ENCODE peak calls at places on chromosomes 3 and 15, in five cellular contexts. J, Z, Y, Q and D are unnamed samples.

GRCh38 chr3:30017882-30018281 is 588.5 kb upstream of the TGFBR2 start:
- DNase-seq in J (no peak), Y (no peak), Z (no peak), Q (no peak), D (no peak)

GRCh38 chr3:139655880-139656279 is 21.9 kb downstream of the NMNAT3 start:
- DNase-seq in J (no peak), Z (peak; percentile 6), Y (no peak), Q (no peak), D (no peak)

GRCh38 chr3:191327526-191327925 is 1.7 kb upstream of the CCDC50 start:
- DNase-seq in Q (no peak), Z (no peak), Y (no peak), J (no peak), D (no peak)

GRCh38 chr3:66592061-66592875 is 91.4 kb upstream of the LRIG1 start:
- DNase-seq in J (no peak), Y (no peak), Q (no peak), Z (no peak), D (no peak)

GRCh38 chr3:52220380-52221026 is 4.9 kb downstream of the TLR9 start:
- DNase-seq in J (peak; percentile 62), Z (peak; percentile 49), Q (peak; percentile 93), Y (peak; percentile 90), D (peak; percentile 87)

GRCh38 chr3:10753964-10754363 is 62.1 kb upstream of the SLC6A11 start:
- DNase-seq in J (no peak), Z (peak; percentile 18), Y (no peak), Q (no peak), D (no peak)

GRCh38 chr15:52247481-52247880 is 48.1 kb downstream of the MYO5C start:
- DNase-seq in Z (no peak), Q (no peak), J (no peak), Y (no peak), D (no peak)

GRCh38 chr15:20644026-20644425 is 102.4 kb upstream of the GOLGA6L6 start:
- DNase-seq in Z (no peak), Q (no peak), Y (no peak), J (no peak), D (no peak)

GRCh38 chr15:33561967-33562366 is 251.2 kb downstream of the RYR3 start:
- DNase-seq in J (no peak), Y (no peak), Z (no peak), Q (no peak), D (no peak)

GRCh38 chr15:41231536-41231935 is 468 bp downstream of the CHP1 start:
- DNase-seq in Q (no peak), J (no peak), Y (no peak), Z (no peak), D (no peak)

GRCh38 chr15:80246425-80246894 is 5.6 kb downstream of the CTXND1 start:
- DNase-seq in Y (peak; percentile 55), Z (peak; percentile 89), Q (no peak), J (no peak), D (peak; percentile 50)

GRCh38 chr3:119294402-119294888 is 262 bp downstream of the ARHGAP31 start:
- DNase-seq in Y (peak; percentile 74), J (peak; percentile 32), Z (no peak), Q (no peak), D (peak; percentile 68)

GRCh38 chr3:186365202-186365974 is 3.4 kb upstream of the DGKG start:
- DNase-seq in Y (peak; percentile 76), Z (no peak), J (no peak), Q (no peak), D (no peak)

GRCh38 chr3:65350786-65351476 is 663.1 kb upstream of the ADAMTS9 start:
- DNase-seq in J (no peak), Q (no peak), Z (no peak), Y (no peak), D (no peak)

GRCh38 chr3:149487598-149488197 is 13.2 kb downstream of the TM4SF4 start:
- DNase-seq in Z (no peak), J (peak; percentile 62), Q (no peak), Y (no peak), D (no peak)

GRCh38 chr15:88529021-88529630 is 17.4 kb downstream of the DET1 start:
- DNase-seq in Q (no peak), Z (no peak), Y (no peak), J (no peak), D (no peak)

GRCh38 chr3:81744366-81744765 is 17.1 kb downstream of the GBE1 start:
- DNase-seq in Y (no peak), Q (no peak), Z (peak; percentile 37), J (peak; percentile 83), D (no peak)

GRCh38 chr15:56869573-56869972 is 48.9 kb upstream of the TCF12 start:
- DNase-seq in J (peak; percentile 61), Z (no peak), Q (peak; percentile 27), Y (peak; percentile 72), D (peak; percentile 36)

GRCh38 chr15:71437919-71438318 is 322.6 kb downstream of the THSD4 start:
- DNase-seq in Z (no peak), Q (no peak), J (peak; percentile 72), Y (no peak), D (no peak)

GRCh38 chr15:58501636-58502178 is 69.9 kb downstream of the LIPC start:
- DNase-seq in Z (no peak), Y (no peak), Q (no peak), J (no peak), D (no peak)

GRCh38 chr3:1971780-1972179 is 126.9 kb upstream of the CNTN4 start:
- DNase-seq in J (no peak), Q (no peak), Y (no peak), Z (no peak), D (no peak)

GRCh38 chr15:31392761-31393401 is 66.2 kb downstream of the KLF13 start:
- DNase-seq in J (no peak), Q (no peak), Z (no peak), Y (peak; percentile 73), D (peak; percentile 56)

GRCh38 chr3:72100062-72100511 is 315.1 kb upstream of the PROK2 start:
- DNase-seq in Q (peak; percentile 37), Z (no peak), Y (peak; percentile 66), J (no peak), D (no peak)

GRCh38 chr3:13416002-13416793 is 3.9 kb downstream of the NUP210 start:
- DNase-seq in J (peak; percentile 11), Y (no peak), Q (no peak), Z (no peak), D (no peak)

GRCh38 chr3:77325702-77326101 is 285.8 kb downstream of the ROBO2 start:
- DNase-seq in Z (no peak), Y (no peak), J (no peak), Q (no peak), D (no peak)

GRCh38 chr15:52256366-52256765 is 39.2 kb downstream of the MYO5C start:
- DNase-seq in Q (peak; percentile 76), Z (peak; percentile 45), J (peak; percentile 80), Y (peak; percentile 82), D (peak; percentile 74)

GRCh38 chr3:62542185-62542584 is 168.8 kb upstream of the FEZF2 start:
- DNase-seq in Z (no peak), Y (no peak), Q (no peak), J (no peak), D (no peak)
- TF ChIP-seq EP300 in Z (no peak), Y (no peak), Q (no peak), J (no peak), D (no peak)

GRCh38 chr3:99634881-99635280 is 3.5 kb upstream of the COL8A1 start:
- DNase-seq in Q (no peak), Z (no peak), J (no peak), Y (no peak), D (no peak)

GRCh38 chr3:99633887-99634558 is 4.4 kb upstream of the COL8A1 start:
- DNase-seq in J (no peak), Q (no peak), Z (no peak), Y (no peak), D (no peak)

GRCh38 chr3:99637381-99638111 is 848 bp upstream of the COL8A1 start:
- DNase-seq in Z (no peak), Y (no peak), J (no peak), Q (peak; percentile 3), D (no peak)

GRCh38 chr3:99637041-99637380 is 1.4 kb upstream of the COL8A1 start:
- DNase-seq in Q (no peak), Y (no peak), Z (no peak), J (no peak), D (no peak)

DNA sequence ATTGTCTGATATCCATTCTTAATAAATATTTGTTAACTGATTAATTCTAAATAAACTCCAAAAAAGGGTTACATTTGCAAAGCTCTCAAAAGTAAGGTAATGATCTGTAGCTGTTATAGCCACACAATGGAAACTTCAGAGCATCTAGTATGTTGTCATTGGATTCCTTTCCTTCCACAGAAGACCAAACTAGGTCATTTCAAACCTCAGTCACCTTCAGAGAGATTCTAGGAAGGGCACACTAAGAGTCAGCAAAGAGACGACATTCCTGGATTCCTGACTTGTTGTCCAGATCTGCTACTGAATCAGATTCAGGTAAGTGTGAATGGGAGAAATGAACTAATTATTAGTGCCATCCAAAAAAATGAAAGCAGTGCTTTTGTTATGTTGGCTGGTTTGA is 3.0 kb upstream of the COL8A1 start:
- DNase-seq in J (no peak), Q (no peak), Y (no peak), Z (no peak), D (no peak)
- H3K4me3 ChIP-seq in J (no peak overlapping the region), Q (no peak overlapping the region), Y (no peak overlapping the region), Z (no peak overlapping the region), D (no peak overlapping the region)

GRCh38 chr15:40137011-40137906 is 23.6 kb upstream of the BUB1B start:
- DNase-seq in Y (no peak), J (no peak), Z (no peak), Q (no peak), D (no peak)

GRCh38 chr15:40142428-40142827 is 18.4 kb upstream of the BUB1B start:
- DNase-seq in Q (no peak), Y (no peak), J (no peak), Z (no peak), D (no peak)

GRCh38 chr15:40133544-40133943 is 24.9 kb upstream of the BMF start:
- DNase-seq in J (no peak), Z (no peak), Y (no peak), Q (no peak), D (no peak)

GRCh38 chr15:40136470-40136869 is 24.4 kb upstream of the BUB1B start:
- DNase-seq in Z (no peak), J (no peak), Y (no peak), Q (no peak), D (no peak)

GRCh38 chr15:40137907-40138570 is 22.8 kb upstream of the BUB1B start:
- DNase-seq in Y (no peak), J (no peak), Z (no peak), Q (no peak), D (no peak)
- TF ChIP-seq EP300 in Y (no peak), J (no peak), Z (no peak), Q (no peak), D (no peak)

DNA sequence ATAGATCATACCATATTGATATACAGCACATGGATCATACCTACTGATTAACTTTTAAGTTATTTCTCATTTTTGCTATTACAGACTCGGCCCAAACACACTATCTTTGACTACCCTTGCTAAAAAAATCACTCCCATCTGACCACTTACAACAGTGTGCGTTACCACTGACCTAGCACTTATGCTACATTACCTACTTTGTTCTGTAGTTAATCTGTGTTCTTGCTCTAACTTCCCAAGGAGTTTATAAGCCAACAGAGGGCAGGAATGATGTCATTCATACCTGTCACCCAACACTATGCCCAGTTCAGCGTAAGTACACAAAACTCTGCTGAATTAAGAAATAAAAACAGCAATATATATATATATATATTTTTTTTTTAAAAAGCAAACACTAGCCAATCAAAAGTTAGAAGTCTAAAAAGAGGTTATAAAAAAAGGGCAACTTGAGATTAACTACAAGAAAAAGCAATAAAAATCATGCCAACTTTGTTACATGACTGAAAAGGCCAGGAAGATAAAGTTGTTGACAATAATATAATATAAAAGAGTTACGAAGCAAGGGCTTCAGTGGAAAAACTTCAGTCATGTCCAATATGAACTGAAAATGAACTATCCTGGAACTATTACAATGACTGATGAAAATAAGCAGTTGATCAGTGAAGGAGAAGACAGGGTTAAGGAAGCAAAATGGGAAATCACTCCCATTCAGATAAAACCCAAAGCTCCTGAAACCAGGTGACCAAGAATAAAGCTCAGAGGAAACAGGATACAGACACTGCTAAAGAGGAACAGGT is 33.6 kb downstream of the EDC3 start:
- DNase-seq in J (no peak), Z (no peak), Q (no peak), Y (no peak), D (no peak)
- H3K4me3 ChIP-seq in J (no peak overlapping the region), Z (no peak overlapping the region), Q (no peak overlapping the region), Y (no peak overlapping the region), D (no peak overlapping the region)